ENCODE peak calls at places on chromosomes 1 and 21, in eight cellular contexts. J, Z, U, S, X, E, B and V are unnamed samples.

GRCh38 chr1:228990906-228991569 is 255.8 kb downstream of the RHOU start:
- DNase-seq in J (no peak), Z (no peak), U (no peak), S (no peak), X (no peak), E (no peak), B (no peak), V (no peak)

GRCh38 chr1:11855430-11855829 is 3.3 kb downstream of the NPPB start:
- DNase-seq in J (no peak), Z (no peak), U (no peak), S (peak; percentile 39), X (no peak), E (no peak), B (no peak), V (no peak)

GRCh38 chr1:74235153-74235552 is at the start of gene TNNI3K:
- DNase-seq in J (no peak), Z (no peak), U (no peak), S (no peak), X (no peak), E (no peak), B (no peak), V (no peak)

GRCh38 chr1:109546311-109547109 is 1.9 kb upstream of the GNAI3 start:
- DNase-seq in J (peak; percentile 95), Z (peak; percentile 95), U (peak; percentile 81), S (peak; percentile 80), X (peak; percentile 86), E (peak; percentile 95), B (peak; percentile 95), V (peak; percentile 77)

GRCh38 chr1:121443131-121443530 is 258.4 kb downstream of the SRGAP2C start:
- DNase-seq in J (no peak), Z (no peak), U (no peak), S (peak; percentile 9), X (no peak), E (peak; percentile 61), B (peak; percentile 34), V (no peak)

GRCh38 chr1:220157738-220158137 is 63.8 kb downstream of the IARS2 start:
- DNase-seq in J (no peak), Z (no peak), U (no peak), S (no peak), X (no peak), E (no peak), B (no peak), V (no peak)

GRCh38 chr1:78005347-78005722 is 596 bp downstream of the DNAJB4 start:
- DNase-seq in J (no peak), Z (no peak), U (no peak), S (no peak), X (no peak), E (no peak), B (no peak), V (no peak)

GRCh38 chr1:237562247-237562823 is 328.4 kb downstream of the ZP4 start:
- DNase-seq in J (peak; percentile 54), Z (peak; percentile 35), U (no peak), S (peak; percentile 85), X (no peak), E (peak; percentile 71), B (peak; percentile 73), V (no peak)

GRCh38 chr1:236774926-236775325 is 20.2 kb upstream of the MTR start:
- DNase-seq in J (peak; percentile 56), Z (peak; percentile 33), U (no peak), S (peak; percentile 49), X (no peak), E (peak; percentile 29), B (peak; percentile 49), V (no peak)

GRCh38 chr21:17438642-17439041 is 74.2 kb upstream of the CXADR start:
- DNase-seq in J (peak; percentile 85), Z (no peak), U (no peak), S (no peak), X (no peak), E (no peak), B (no peak), V (no peak)

GRCh38 chr21:41425954-41426655 is at the start of gene MX1:
- DNase-seq in J (peak; percentile 75), Z (no peak), U (peak; percentile 77), S (no peak), X (no peak), E (no peak), B (peak; percentile 58), V (no peak)

GRCh38 chr21:41951876-41952567 is 1.8 kb downstream of the C2CD2 start:
- DNase-seq in J (no peak), Z (no peak), U (no peak), S (no peak), X (no peak), E (no peak), B (no peak), V (no peak)

GRCh38 chr1:109483658-109484518 is at the start of gene ATXN7L2:
- DNase-seq in J (peak; percentile 99), Z (peak; percentile 100), U (peak; percentile 94), S (peak; percentile 73), X (peak; percentile 42), E (peak; percentile 96), B (peak; percentile 96), V (peak; percentile 84)

GRCh38 chr1:211606914-211607751 is 28.2 kb upstream of the SLC30A1 start:
- DNase-seq in J (no peak), Z (peak; percentile 72), U (no peak), S (no peak), X (no peak), E (peak; percentile 52), B (no peak), V (no peak)

GRCh38 chr21:38660333-38661295 is 145.1 kb upstream of the ETS2 start:
- DNase-seq in J (peak; percentile 67), Z (no peak), U (peak; percentile 17), S (no peak), X (peak; percentile 18), E (peak; percentile 4), B (peak; percentile 48), V (no peak)

GRCh38 chr1:12171206-12172041 is 4.6 kb downstream of the TNFRSF1B start:
- DNase-seq in J (no peak), Z (no peak), U (no peak), S (no peak), X (no peak), E (no peak), B (no peak), V (no peak)

GRCh38 chr1:10785855-10786638 is 10.4 kb downstream of the CASZ1 start:
- DNase-seq in J (no peak), Z (no peak), U (no peak), S (no peak), X (no peak), E (no peak), B (no peak), V (no peak)

GRCh38 chr21:15088483-15088882 is 23.7 kb upstream of the NRIP1 start:
- DNase-seq in J (no peak), Z (no peak), U (no peak), S (no peak), X (no peak), E (no peak), B (no peak), V (no peak)

GRCh38 chr1:228087771-228088251 is 5.3 kb downstream of the ARF1 start:
- DNase-seq in J (peak; percentile 38), Z (no peak), U (no peak), S (peak; percentile 77), X (no peak), E (no peak), B (peak; percentile 92), V (no peak)

GRCh38 chr1:215957692-215958091 is 390.6 kb downstream of the KCTD3 start:
- DNase-seq in J (no peak), Z (no peak), U (no peak), S (no peak), X (no peak), E (no peak), B (peak; percentile 1), V (no peak)

GRCh38 chr1:24909388-24909898 is 20.6 kb downstream of the RUNX3 start:
- DNase-seq in J (peak; percentile 96), Z (peak; percentile 73), U (peak; percentile 55), S (peak; percentile 63), X (no peak), E (peak; percentile 57), B (peak; percentile 79), V (peak; percentile 24)

GRCh38 chr21:43958364-43959158 is 53.5 kb upstream of the TRAPPC10 start:
- DNase-seq in J (no peak), Z (no peak), U (no peak), S (no peak), X (no peak), E (no peak), B (no peak), V (no peak)

GRCh38 chr1:84174051-84174556 is 30.0 kb downstream of the PRKACB start:
- DNase-seq in J (no peak), Z (no peak), U (no peak), S (peak; percentile 87), X (no peak), E (peak; percentile 46), B (peak; percentile 46), V (no peak)

DNA sequence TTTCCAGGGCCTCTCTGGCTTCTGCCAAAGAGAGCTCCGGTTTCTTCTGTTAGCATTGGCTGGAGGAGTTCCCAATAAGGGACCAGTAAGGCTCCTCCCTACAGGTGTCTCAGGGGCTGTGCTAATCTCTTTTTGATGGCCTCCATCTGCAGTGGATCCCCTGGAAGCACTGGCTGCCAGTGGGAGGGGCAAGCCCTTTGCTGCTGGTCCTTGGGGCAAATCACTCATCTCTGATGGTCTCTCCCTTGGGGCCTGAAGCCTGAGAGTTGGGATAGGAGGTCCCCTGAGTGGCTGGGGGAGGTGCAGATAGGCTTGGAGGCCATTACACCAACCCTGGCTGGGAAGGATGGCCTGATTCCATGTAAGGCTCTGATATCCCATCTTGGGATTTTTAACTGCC is 89.1 kb upstream of the USP24 start:
- DNase-seq in J (peak; percentile 68), Z (no peak), U (no peak), S (no peak), X (no peak), E (peak; percentile 12), B (no peak), V (peak; percentile 34)
- H3K4me3 ChIP-seq in J (no peak overlapping the region), Z (no peak overlapping the region), U (no peak overlapping the region), S (no peak overlapping the region), X (no peak overlapping the region), E (no peak overlapping the region), B (no peak overlapping the region), V (no peak overlapping the region)

DNA sequence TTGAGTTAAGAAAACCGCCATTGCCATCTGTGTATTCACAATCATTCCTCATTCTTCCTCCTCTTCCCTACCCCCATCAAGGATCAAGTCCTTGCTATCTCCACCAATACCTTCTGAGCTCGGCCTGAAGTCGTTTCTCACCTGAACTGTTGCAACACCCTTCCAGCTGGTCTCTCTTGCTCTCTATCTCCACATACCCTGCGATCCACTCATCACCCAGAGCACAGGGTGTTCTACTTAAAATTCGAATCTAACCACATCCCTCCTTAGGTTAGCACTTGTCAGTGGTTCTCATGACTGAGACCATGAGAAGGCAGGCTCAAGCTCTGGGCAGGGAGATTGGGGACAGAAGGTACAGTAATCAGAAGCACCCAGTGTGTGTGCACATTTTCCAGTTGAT is 4.6 kb downstream of the IVL start:
- DNase-seq in J (no peak), Z (no peak), U (no peak), S (peak; percentile 69), X (no peak), E (no peak), B (no peak), V (no peak)
- H3K4me3 ChIP-seq in J (no peak overlapping the region), Z (no peak overlapping the region), U (no peak overlapping the region), S (no peak overlapping the region), X (no peak overlapping the region), E (no peak overlapping the region), B (no peak overlapping the region), V (no peak overlapping the region)

GRCh38 chr1:52057245-52057644 is 1.1 kb downstream of the BTF3L4 start:
- DNase-seq in J (no peak), Z (no peak), U (no peak), S (peak; percentile 15), X (no peak), E (no peak), B (peak; percentile 30), V (no peak)
- H3K4me3 ChIP-seq in J (peak overlapping the region; percentile 97), Z (peak overlapping the region; percentile 83), U (peak overlapping the region; percentile 92), S (peak overlapping the region; percentile 62), X (peak overlapping the region; percentile 83), E (peak overlapping the region; percentile 80), B (peak overlapping the region; percentile 97), V (peak overlapping the region; percentile 84)

GRCh38 chr1:204683284-204684205 is 2.0 kb downstream of the LRRN2 start:
- DNase-seq in J (no peak), Z (no peak), U (no peak), S (no peak), X (no peak), E (no peak), B (no peak), V (no peak)
- H3K4me3 ChIP-seq in J (peak overlapping the region; percentile 79), Z (no peak overlapping the region), U (peak overlapping the region; percentile 61), S (no peak overlapping the region), X (no peak overlapping the region), E (no peak overlapping the region), B (no peak overlapping the region), V (peak overlapping the region; percentile 45)